ENCODE peak calls at places on chromosomes 1 and 21, in four cellular contexts. One of them, this sample, is unnamed.
A peak's percentile ranks its signal among the peaks of the same experiment; 100 is the strongest.

GRCh38 chr1:53276902-53277281 is 38.6 kb upstream of the MAGOH start:
- DNase-seq in right lobe of liver: no peak
- DNase-seq in body of pancreas: no peak
- DNase-seq in HFF-Myc: no peak
- DNase-seq in this sample: no peak

GRCh38 chr1:238777551-238777950 is 608.8 kb upstream of the CHRM3 start:
- DNase-seq in right lobe of liver: no peak
- DNase-seq in body of pancreas: no peak
- DNase-seq in HFF-Myc: no peak
- DNase-seq in this sample: no peak

GRCh38 chr1:6365047-6365446 is 28.5 kb downstream of the ACOT7 start:
- DNase-seq in HFF-Myc: no peak
- DNase-seq in right lobe of liver: no peak
- DNase-seq in body of pancreas: no peak
- DNase-seq in this sample: no peak

GRCh38 chr1:220759147-220759546 is 11.0 kb downstream of the MTARC2 start:
- DNase-seq in body of pancreas: no peak
- DNase-seq in right lobe of liver: no peak
- DNase-seq in HFF-Myc: no peak
- DNase-seq in this sample: no peak

GRCh38 chr21:38898422-38899098 is 92.8 kb downstream of the ETS2 start:
- DNase-seq in right lobe of liver: no peak
- DNase-seq in body of pancreas: no peak
- DNase-seq in HFF-Myc: no peak
- DNase-seq in this sample: no peak

GRCh38 chr1:1014896-1015681 is 1.8 kb downstream of the ISG15 start:
- DNase-seq in body of pancreas: no peak
- DNase-seq in right lobe of liver: no peak
- DNase-seq in HFF-Myc: no peak
- DNase-seq in this sample: no peak

GRCh38 chr1:246608616-246609376 is 42.5 kb downstream of the CNST start:
- DNase-seq in HFF-Myc: peak; percentile 91
- DNase-seq in body of pancreas: peak; percentile 87
- DNase-seq in right lobe of liver: peak; percentile 63
- DNase-seq in this sample: peak; percentile 82

GRCh38 chr1:165169028-165169427 is 187.5 kb downstream of the LMX1A start:
- DNase-seq in HFF-Myc: no peak
- DNase-seq in right lobe of liver: no peak
- DNase-seq in body of pancreas: no peak
- DNase-seq in this sample: no peak

GRCh38 chr21:43733060-43733459 is 14.1 kb downstream of the PDXK start:
- DNase-seq in HFF-Myc: no peak
- DNase-seq in body of pancreas: no peak
- DNase-seq in right lobe of liver: no peak
- DNase-seq in this sample: no peak

GRCh38 chr1:9801909-9802308 is 21.9 kb downstream of the CLSTN1 start:
- DNase-seq in HFF-Myc: no peak
- DNase-seq in right lobe of liver: no peak
- DNase-seq in body of pancreas: no peak
- DNase-seq in this sample: no peak

GRCh38 chr21:15514073-15514946 is 215.5 kb upstream of the USP25 start:
- DNase-seq in body of pancreas: no peak
- DNase-seq in right lobe of liver: no peak
- DNase-seq in HFF-Myc: no peak
- DNase-seq in this sample: no peak

GRCh38 chr1:194870860-194871259 is 1684.4 kb upstream of the B3GALT2 start:
- DNase-seq in right lobe of liver: no peak
- DNase-seq in body of pancreas: no peak
- DNase-seq in HFF-Myc: no peak
- DNase-seq in this sample: no peak

GRCh38 chr1:194873328-194873923 is 1687.0 kb upstream of the B3GALT2 start:
- DNase-seq in HFF-Myc: no peak
- DNase-seq in body of pancreas: no peak
- DNase-seq in right lobe of liver: no peak
- DNase-seq in this sample: no peak
- H3K4me3 ChIP-seq in HFF-Myc: no peak overlapping the region
- H3K4me3 ChIP-seq in body of pancreas: no peak overlapping the region
- H3K4me3 ChIP-seq in right lobe of liver: no peak overlapping the region
- H3K4me3 ChIP-seq in this sample: no peak overlapping the region

GRCh38 chr1:110003747-110004428 is 19.3 kb downstream of the AHCYL1 start:
- DNase-seq in right lobe of liver: peak; percentile 73
- DNase-seq in HFF-Myc: peak; percentile 87
- DNase-seq in body of pancreas: peak; percentile 81
- DNase-seq in this sample: peak; percentile 99
- H3K4me3 ChIP-seq in right lobe of liver: no peak overlapping the region
- H3K4me3 ChIP-seq in HFF-Myc: peak overlapping the region; percentile 16
- H3K4me3 ChIP-seq in body of pancreas: no peak overlapping the region
- H3K4me3 ChIP-seq in this sample: peak overlapping the region; percentile 38

GRCh38 chr1:98659879-98660278 is 1.6 kb upstream of the SNX7 start:
- DNase-seq in HFF-Myc: no peak
- DNase-seq in right lobe of liver: no peak
- DNase-seq in body of pancreas: no peak
- DNase-seq in this sample: no peak

GRCh38 chr1:98660941-98661543 is 479 bp upstream of the SNX7 start:
- DNase-seq in right lobe of liver: no peak
- DNase-seq in body of pancreas: no peak
- DNase-seq in HFF-Myc: no peak
- DNase-seq in this sample: no peak

GRCh38 chr1:98662354-98662665 is 789 bp downstream of the SNX7 start:
- DNase-seq in right lobe of liver: no peak
- DNase-seq in body of pancreas: no peak
- DNase-seq in HFF-Myc: no peak
- DNase-seq in this sample: peak; percentile 17

GRCh38 chr1:98661544-98662353 is at the start of gene SNX7:
- DNase-seq in right lobe of liver: peak; percentile 90
- DNase-seq in body of pancreas: peak; percentile 90
- DNase-seq in HFF-Myc: no peak
- DNase-seq in this sample: peak; percentile 43
- H3K4me3 ChIP-seq in right lobe of liver: peak within 1 kb of the TSS; percentile 61
- H3K4me3 ChIP-seq in body of pancreas: peak within 1 kb of the TSS; percentile 35
- H3K4me3 ChIP-seq in HFF-Myc: peak within 1 kb of the TSS; percentile 68
- H3K4me3 ChIP-seq in this sample: peak within 1 kb of the TSS; percentile 79

GRCh38 chr1:248926401-248927182 is 20.6 kb downstream of the PGBD2 start:
- DNase-seq in body of pancreas: no peak
- DNase-seq in HFF-Myc: no peak
- DNase-seq in right lobe of liver: no peak
- DNase-seq in this sample: peak; percentile 34

GRCh38 chr1:248918126-248918525 is 12.1 kb downstream of the PGBD2 start:
- DNase-seq in body of pancreas: no peak
- DNase-seq in HFF-Myc: no peak
- DNase-seq in right lobe of liver: no peak
- DNase-seq in this sample: no peak

GRCh38 chr1:248924696-248925532 is 18.9 kb downstream of the PGBD2 start:
- DNase-seq in HFF-Myc: no peak
- DNase-seq in right lobe of liver: no peak
- DNase-seq in body of pancreas: peak; percentile 57
- DNase-seq in this sample: no peak

GRCh38 chr1:248923932-248924331 is 17.9 kb downstream of the PGBD2 start:
- DNase-seq in HFF-Myc: no peak
- DNase-seq in right lobe of liver: no peak
- DNase-seq in body of pancreas: no peak
- DNase-seq in this sample: no peak
- H3K4me3 ChIP-seq in HFF-Myc: no peak overlapping the region
- H3K4me3 ChIP-seq in right lobe of liver: no peak overlapping the region
- H3K4me3 ChIP-seq in body of pancreas: no peak overlapping the region
- H3K4me3 ChIP-seq in this sample: no peak overlapping the region

DNA sequence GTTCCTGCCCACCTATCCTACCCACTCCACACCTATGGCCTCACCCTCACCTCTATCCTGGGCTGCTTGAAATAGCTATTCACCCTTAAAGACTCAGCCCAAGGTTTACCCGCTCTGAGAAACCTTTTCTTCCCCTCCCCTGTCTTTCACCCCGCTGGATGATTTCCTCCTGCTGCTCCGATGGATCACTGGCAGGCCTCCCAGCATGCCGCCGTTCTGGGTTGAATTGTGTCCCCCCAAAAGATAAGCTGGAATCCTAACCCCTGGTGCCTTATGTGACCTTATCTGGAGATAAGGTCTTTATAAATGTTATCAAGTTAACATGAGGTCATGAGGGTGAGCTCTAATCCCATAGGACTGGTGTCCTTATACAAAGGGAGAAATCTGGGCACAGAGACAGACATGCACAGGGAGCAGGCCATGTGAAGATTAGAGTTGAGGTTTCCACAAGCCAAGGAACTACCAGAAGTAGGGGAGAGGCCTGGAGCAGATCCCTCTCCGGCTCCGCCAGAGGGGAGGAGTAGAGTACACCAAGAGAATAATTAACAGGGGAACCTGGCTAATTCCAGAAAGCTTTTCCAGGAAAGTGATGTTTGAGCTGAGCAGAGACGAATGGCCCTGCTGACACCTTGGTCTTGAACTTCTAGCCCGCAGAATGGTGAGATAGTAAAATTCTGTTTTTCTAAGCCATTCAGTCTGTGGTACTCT is 110.0 kb upstream of the SERBP1 start:
- DNase-seq in body of pancreas: peak; percentile 70
- DNase-seq in right lobe of liver: peak; percentile 78
- DNase-seq in HFF-Myc: no peak
- DNase-seq in this sample: no peak
- H3K4me3 ChIP-seq in body of pancreas: no peak overlapping the region
- H3K4me3 ChIP-seq in right lobe of liver: no peak overlapping the region
- H3K4me3 ChIP-seq in HFF-Myc: no peak overlapping the region
- H3K4me3 ChIP-seq in this sample: no peak overlapping the region

This sample was measured in skeletal muscle cell.